ENCODE peak calls at places on chromosomes 7 and 10, in four cellular contexts. One of them, this sample, is unnamed.

GRCh38 chr10:100100651-100101525 is 19.2 kb upstream of the CPN1 start:
- DNase-seq in H9: no peak
- DNase-seq in mucosa of descending colon: no peak
- DNase-seq in WERI-Rb-1: peak
- DNase-seq in this sample: no peak

GRCh38 chr7:76358053-76358477 is 726 bp downstream of the YWHAG start:
- DNase-seq in H9: no peak
- DNase-seq in mucosa of descending colon: peak
- DNase-seq in WERI-Rb-1: peak
- DNase-seq in this sample: peak

GRCh38 chr10:110568055-110568735 is 700 bp downstream of the SMC3 start:
- DNase-seq in WERI-Rb-1: peak
- DNase-seq in H9: peak
- DNase-seq in mucosa of descending colon: no peak
- DNase-seq in this sample: peak

GRCh38 chr10:60434418-60435046 is 44.9 kb upstream of the ANK3 start:
- DNase-seq in mucosa of descending colon: no peak
- DNase-seq in WERI-Rb-1: peak
- DNase-seq in H9: no peak
- DNase-seq in this sample: peak

GRCh38 chr7:78002715-78003114 is 204.1 kb downstream of the PHTF2 start:
- DNase-seq in H9: no peak
- DNase-seq in WERI-Rb-1: no peak
- DNase-seq in mucosa of descending colon: no peak
- DNase-seq in this sample: no peak

GRCh38 chr10:51063659-51064535 is 10.4 kb upstream of the PRKG1 start:
- DNase-seq in mucosa of descending colon: no peak
- DNase-seq in WERI-Rb-1: no peak
- DNase-seq in H9: no peak
- DNase-seq in this sample: no peak

GRCh38 chr10:122531935-122532334 is 28.6 kb upstream of the DMBT1 start:
- DNase-seq in WERI-Rb-1: no peak
- DNase-seq in mucosa of descending colon: no peak
- DNase-seq in H9: no peak
- DNase-seq in this sample: peak

GRCh38 chr10:114412907-114413386 is 8.6 kb upstream of the AFAP1L2 start:
- DNase-seq in WERI-Rb-1: no peak
- DNase-seq in H9: no peak
- DNase-seq in mucosa of descending colon: no peak
- DNase-seq in this sample: no peak

GRCh38 chr7:128247640-128248194 is 6.6 kb downstream of the LEP start:
- DNase-seq in WERI-Rb-1: no peak
- DNase-seq in mucosa of descending colon: no peak
- DNase-seq in H9: no peak
- DNase-seq in this sample: no peak

GRCh38 chr7:65471587-65471986 is 97.9 kb downstream of the ZNF92 start:
- DNase-seq in mucosa of descending colon: no peak
- DNase-seq in WERI-Rb-1: no peak
- DNase-seq in H9: no peak
- DNase-seq in this sample: no peak

GRCh38 chr10:30671011-30671616 is 41.6 kb upstream of the LYZL2 start:
- DNase-seq in mucosa of descending colon: no peak
- DNase-seq in H9: peak
- DNase-seq in WERI-Rb-1: peak
- DNase-seq in this sample: peak

GRCh38 chr10:100890696-100891271 is 22.0 kb upstream of the SLF2 start:
- DNase-seq in mucosa of descending colon: no peak
- DNase-seq in H9: no peak
- DNase-seq in WERI-Rb-1: no peak
- DNase-seq in this sample: peak

GRCh38 chr7:51352174-51353145 is 35.9 kb upstream of the COBL start:
- DNase-seq in H9: peak
- DNase-seq in WERI-Rb-1: no peak
- DNase-seq in mucosa of descending colon: no peak
- DNase-seq in this sample: no peak

GRCh38 chr7:131225619-131226101 is 102.0 kb upstream of the MKLN1 start:
- DNase-seq in mucosa of descending colon: peak
- DNase-seq in WERI-Rb-1: no peak
- DNase-seq in H9: no peak
- DNase-seq in this sample: peak

GRCh38 chr10:97771913-97772823 is at the start of gene SFRP5:
- DNase-seq in H9: peak
- DNase-seq in mucosa of descending colon: peak
- DNase-seq in WERI-Rb-1: no peak
- DNase-seq in this sample: peak

GRCh38 chr7:124764071-124764846 is 1.3 kb downstream of the GPR37 start:
- DNase-seq in mucosa of descending colon: no peak
- DNase-seq in H9: no peak
- DNase-seq in WERI-Rb-1: no peak
- DNase-seq in this sample: no peak

GRCh38 chr10:131091682-131092081 is 219.8 kb downstream of the TCERG1L start:
- DNase-seq in WERI-Rb-1: no peak
- DNase-seq in H9: no peak
- DNase-seq in mucosa of descending colon: no peak
- DNase-seq in this sample: no peak

GRCh38 chr7:159093351-159093971 is 51.2 kb downstream of the VIPR2 start:
- DNase-seq in H9: peak
- DNase-seq in WERI-Rb-1: peak
- DNase-seq in mucosa of descending colon: no peak
- DNase-seq in this sample: no peak

GRCh38 chr7:110881731-110882130 is 209.2 kb upstream of the LRRN3 start:
- DNase-seq in H9: no peak
- DNase-seq in mucosa of descending colon: no peak
- DNase-seq in WERI-Rb-1: no peak
- DNase-seq in this sample: no peak

GRCh38 chr10:58266826-58267712 is 625 bp downstream of the IPMK start:
- DNase-seq in WERI-Rb-1: peak
- DNase-seq in H9: peak
- DNase-seq in mucosa of descending colon: peak
- DNase-seq in this sample: peak

GRCh38 chr7:75698358-75698757 is 40.4 kb downstream of the HIP1 start:
- DNase-seq in H9: no peak
- DNase-seq in WERI-Rb-1: no peak
- DNase-seq in mucosa of descending colon: no peak
- DNase-seq in this sample: no peak

GRCh38 chr7:5681423-5681822 is 100.0 kb downstream of the RNF216 start:
- DNase-seq in mucosa of descending colon: no peak
- DNase-seq in H9: no peak
- DNase-seq in WERI-Rb-1: no peak
- DNase-seq in this sample: no peak

GRCh38 chr7:102272075-102272916 is 14.4 kb upstream of the SH2B2 start:
- DNase-seq in WERI-Rb-1: peak
- DNase-seq in H9: peak
- DNase-seq in mucosa of descending colon: peak
- DNase-seq in this sample: peak

GRCh38 chr10:67784584-67784983 is 53.4 kb downstream of the DNAJC12 start:
- DNase-seq in H9: no peak
- DNase-seq in mucosa of descending colon: no peak
- DNase-seq in WERI-Rb-1: no peak
- DNase-seq in this sample: no peak

GRCh38 chr7:133235212-133235883 is 17.5 kb upstream of the EXOC4 start:
- DNase-seq in mucosa of descending colon: no peak
- DNase-seq in H9: no peak
- DNase-seq in WERI-Rb-1: no peak
- DNase-seq in this sample: no peak